ENCODE peak calls at places on chromosomes 16 and 17, in five cellular contexts. T, S, V, F and U are unnamed samples.

GRCh38 chr17:68290268-68290954 is 516 bp downstream of the SLC16A6 start:
- DNase-seq in S (peak), F (peak), V (peak), T (no peak), U (no peak)

GRCh38 chr17:55356440-55357328 is 65.0 kb downstream of the MMD start:
- DNase-seq in T (peak), S (peak), V (peak), F (peak), U (peak)

GRCh38 chr17:4939554-4939803 is 367 bp downstream of the SLC25A11 start:
- DNase-seq in V (no peak), F (no peak), S (no peak), T (no peak), U (no peak)

GRCh38 chr16:24568392-24568791 is 29.0 kb downstream of the RBBP6 start:
- DNase-seq in S (no peak), T (no peak), V (no peak), F (peak), U (peak)

GRCh38 chr16:89383095-89384003 is 107.0 kb downstream of the ANKRD11 start:
- DNase-seq in F (no peak), V (no peak), T (no peak), S (no peak), U (no peak)

GRCh38 chr16:49617016-49617569 is 238.8 kb downstream of the ZNF423 start:
- DNase-seq in F (no peak), T (no peak), S (no peak), V (peak), U (no peak)

GRCh38 chr16:28157768-28158535 is 53.8 kb downstream of the XPO6 start:
- DNase-seq in T (peak), F (peak), V (no peak), S (no peak), U (peak)

GRCh38 chr16:58022601-58023371 is 2.8 kb upstream of the MMP15 start:
- DNase-seq in V (no peak), F (peak), S (no peak), T (no peak), U (peak)

GRCh38 chr16:55660026-55660425 is 4.2 kb downstream of the SLC6A2 start:
- DNase-seq in T (no peak), V (no peak), S (no peak), F (no peak), U (no peak)

GRCh38 chr16:27892879-27893278 is 170.6 kb downstream of the GSG1L start:
- DNase-seq in F (no peak), T (no peak), S (no peak), V (no peak), U (no peak)

GRCh38 chr17:6269474-6269873 is 165.4 kb downstream of the AIPL1 start:
- DNase-seq in F (peak), V (no peak), S (no peak), T (no peak), U (peak)

GRCh38 chr16:1601489-1601888 is 10.4 kb downstream of the IFT140 start:
- DNase-seq in F (no peak), V (no peak), T (no peak), S (no peak), U (no peak)

GRCh38 chr17:50347087-50347893 is 1.4 kb downstream of the XYLT2 start:
- DNase-seq in V (peak), T (no peak), S (no peak), F (no peak), U (no peak)

GRCh38 chr16:50354629-50355456 is 13.9 kb downstream of the BRD7 start:
- DNase-seq in S (no peak), T (no peak), V (no peak), F (no peak), U (no peak)

GRCh38 chr17:82387577-82388106 is 16.1 kb downstream of the UTS2R start:
- DNase-seq in F (no peak), T (no peak), V (no peak), S (no peak), U (no peak)

GRCh38 chr17:77393274-77393600 is 252.5 kb downstream of the SEC14L1 start:
- DNase-seq in S (no peak), T (no peak), V (no peak), F (no peak), U (no peak)

GRCh38 chr17:78933025-78933958 is 8.1 kb upstream of the TIMP2 start:
- DNase-seq in V (peak), F (peak), T (no peak), S (peak), U (peak)

GRCh38 chr17:42474270-42474669 is 15.6 kb downstream of the ATP6V0A1 start:
- DNase-seq in T (no peak), F (no peak), V (no peak), S (no peak), U (no peak)